ENCODE peak calls at places on chromosome 18, in eight cellular contexts. I, Z, H, O, Y, P, K and B are unnamed samples.

GRCh38 chr18:78586596-78586995 is 393.0 kb upstream of the SALL3 start:
- DNase-seq in I (no peak), Z (no peak), H (no peak), O (no peak), Y (no peak), P (no peak), K (no peak), B (no peak)

GRCh38 chr18:78991446-78991845 is 11.8 kb downstream of the SALL3 start:
- DNase-seq in I (no peak), Z (no peak), H (no peak), O (no peak), Y (no peak), P (no peak), K (no peak), B (no peak)

GRCh38 chr18:69839497-69839896 is 108.2 kb downstream of the CD226 start:
- DNase-seq in I (no peak), Z (no peak), H (no peak), O (no peak), Y (no peak), P (no peak), K (no peak), B (no peak)

GRCh38 chr18:63961430-63961980 is 8.4 kb upstream of the SERPINB8 start:
- DNase-seq in I (no peak), Z (no peak), H (no peak), O (no peak), Y (no peak), P (no peak), K (no peak), B (no peak)

GRCh38 chr18:44798433-44799048 is 117.9 kb downstream of the SETBP1 start:
- DNase-seq in I (no peak), Z (no peak), H (no peak), O (no peak), Y (no peak), P (no peak), K (no peak), B (no peak)

GRCh38 chr18:34548120-34548972 is 161.8 kb upstream of the DTNA start:
- DNase-seq in I (no peak), Z (no peak), H (no peak), O (no peak), Y (no peak), P (no peak), K (no peak), B (no peak)

GRCh38 chr18:3441290-3441689 is 8.7 kb upstream of the TGIF1 start:
- DNase-seq in I (no peak), Z (peak), H (no peak), O (no peak), Y (no peak), P (peak), K (no peak), B (no peak)

GRCh38 chr18:421236-422155 is 79.0 kb downstream of the COLEC12 start:
- DNase-seq in I (no peak), Z (no peak), H (no peak), O (no peak), Y (no peak), P (peak), K (no peak), B (no peak)

DNA sequence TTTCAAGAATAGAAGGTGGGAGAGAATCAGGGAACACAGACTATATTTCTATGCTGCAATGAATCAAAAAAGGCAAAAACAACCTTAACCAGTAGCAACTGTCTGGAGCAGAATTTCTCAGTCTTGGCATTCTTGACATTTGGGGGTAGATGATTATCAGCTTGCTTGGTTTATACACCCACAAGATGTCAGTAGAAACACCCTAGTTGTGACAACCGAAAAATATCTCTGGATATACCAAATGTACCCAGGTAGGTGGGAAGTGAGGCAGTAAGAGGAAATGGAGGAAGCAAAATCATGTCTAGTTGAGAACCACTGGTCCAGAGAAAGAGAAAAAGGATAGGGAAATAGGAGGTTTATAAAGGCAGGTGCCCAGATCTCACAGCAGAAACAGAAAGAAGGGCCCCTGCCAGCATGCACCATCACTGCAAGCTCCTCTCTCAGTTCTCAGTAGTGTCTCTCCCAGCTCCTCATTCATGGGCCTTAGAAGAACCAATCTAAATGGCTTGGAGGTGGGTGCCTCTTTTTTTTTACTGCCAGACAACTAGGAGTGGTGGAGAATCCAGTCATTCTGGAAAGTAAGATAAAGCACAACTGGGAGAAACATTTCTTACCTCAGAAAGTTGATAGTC is 50.4 kb downstream of the MBD2 start:
- DNase-seq in I (no peak), Z (no peak), H (no peak), O (no peak), Y (no peak), P (no peak), K (no peak), B (no peak)
- TF ChIP-seq CTCF in I (no peak), Z (no peak), H (no peak), O (no peak), Y (no peak), P (no peak), K (no peak), B (no peak)

DNA sequence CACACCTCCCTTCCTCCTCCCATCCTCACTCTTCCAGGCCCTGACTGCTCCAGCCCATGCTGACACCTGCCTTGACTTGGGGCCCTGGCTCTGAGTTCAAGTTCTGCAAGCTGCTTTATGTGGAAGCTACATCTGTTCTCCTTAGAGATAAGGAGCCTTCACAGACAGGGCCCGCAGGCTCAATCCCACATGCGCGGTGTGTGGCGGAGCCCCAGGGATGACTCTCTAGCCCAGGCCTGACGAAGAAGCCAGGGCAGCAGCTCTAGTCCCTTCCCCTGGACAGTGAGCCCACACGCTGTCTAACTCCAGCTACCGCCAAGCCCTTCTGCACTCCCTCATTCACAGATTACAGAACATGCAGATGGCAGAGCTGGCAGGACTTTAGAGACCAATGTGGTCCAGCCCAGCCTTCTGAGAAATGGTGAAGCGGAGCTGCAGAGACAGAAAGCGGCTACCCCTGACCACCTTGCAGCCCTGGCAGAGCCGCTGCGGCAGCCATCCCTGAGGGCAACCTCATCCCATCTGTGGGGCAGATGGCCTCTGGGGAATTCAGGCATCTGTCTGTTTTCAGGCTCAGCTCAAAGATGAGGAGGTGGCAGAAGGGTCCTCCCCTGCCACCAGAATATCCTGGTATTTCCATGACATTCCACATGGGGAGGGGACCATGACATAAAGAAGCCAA is 304.2 kb downstream of the CELF4 start:
- DNase-seq in I (no peak), Z (no peak), H (no peak), O (no peak), Y (no peak), P (no peak), K (no peak), B (no peak)
- TF ChIP-seq CTCF in I (no peak), Z (no peak), H (no peak), O (no peak), Y (no peak), P (no peak), K (no peak), B (no peak)

DNA sequence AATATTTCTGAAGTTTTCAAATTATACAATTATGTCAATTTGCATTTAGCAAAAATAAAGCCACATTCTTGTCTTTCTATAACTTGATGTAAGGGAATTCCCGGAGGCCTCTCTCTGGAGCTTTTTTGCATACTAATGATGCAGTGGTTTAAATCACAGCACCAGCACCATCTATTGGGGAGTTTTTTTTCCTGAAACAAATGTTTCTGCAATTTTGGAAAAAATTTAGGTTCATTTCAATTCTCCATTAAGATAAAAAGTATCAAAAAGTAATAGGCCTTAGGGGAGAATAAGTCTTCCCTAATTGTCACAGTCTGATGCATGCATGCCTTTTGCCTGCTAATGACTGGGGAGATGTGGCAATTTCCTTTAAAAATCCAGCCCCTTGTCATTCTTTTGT is 13.5 kb downstream of the CBLN2 start:
- DNase-seq in I (no peak), Z (no peak), H (no peak), O (no peak), Y (no peak), P (peak), K (no peak), B (no peak)
- TF ChIP-seq CTCF in I (peak), Z (no peak), H (no peak), O (no peak), Y (no peak), P (peak), K (no peak), B (peak)

DNA sequence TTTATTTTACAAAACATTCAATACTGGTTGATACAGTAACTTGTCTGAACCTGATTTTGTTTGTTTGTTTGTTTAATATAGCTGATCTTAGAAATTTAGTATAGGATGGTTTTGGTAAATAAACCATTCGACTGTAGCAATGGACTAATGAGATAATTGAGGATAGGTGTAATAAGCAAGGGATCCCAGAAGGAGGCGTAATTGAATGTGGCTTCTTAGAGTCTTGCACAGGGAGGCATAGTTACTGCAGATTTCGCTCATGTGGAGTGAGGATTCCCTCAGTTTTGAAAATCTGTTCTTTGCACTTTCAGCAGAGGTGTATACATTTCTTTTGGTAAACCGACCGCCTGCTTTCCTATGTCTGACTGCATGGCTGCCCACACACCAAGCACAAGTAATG is 709.6 kb downstream of the SOCS6 start:
- DNase-seq in I (no peak), Z (no peak), H (no peak), O (no peak), Y (no peak), P (peak), K (no peak), B (no peak)
- TF ChIP-seq CTCF in I (no peak), Z (no peak), H (no peak), O (no peak), Y (no peak), P (no peak), K (no peak), B (peak)

DNA sequence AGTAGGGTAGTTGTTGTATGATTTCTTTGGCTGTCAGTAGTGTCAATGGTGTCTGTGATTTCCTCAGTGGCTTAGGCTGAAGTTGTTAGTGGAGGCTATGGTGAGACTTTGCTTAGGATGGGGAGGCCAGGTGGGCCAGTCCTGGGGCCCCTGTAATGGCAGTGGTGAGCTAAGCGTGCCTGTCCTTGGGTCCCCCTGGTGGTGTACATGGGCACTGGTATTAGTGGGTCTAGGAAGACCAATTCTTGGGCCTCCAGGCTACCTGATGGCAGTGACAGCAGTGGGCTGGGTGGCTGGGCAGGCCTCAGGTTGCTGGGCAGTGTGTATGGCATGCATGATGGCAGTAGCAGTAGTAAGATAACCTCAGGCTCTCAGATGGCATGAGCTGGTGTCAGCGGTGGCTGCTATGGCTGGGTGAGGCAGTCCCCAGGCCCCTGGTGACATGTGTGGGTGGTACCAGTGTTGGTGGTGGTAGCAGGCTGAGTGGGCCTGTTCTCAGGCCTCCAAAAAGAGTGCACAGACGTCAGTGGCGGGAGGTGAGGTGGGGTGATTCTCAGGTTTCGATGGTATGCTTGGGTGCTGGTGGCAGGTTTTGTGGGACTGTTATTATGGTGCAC is 103.2 kb downstream of the KLHL14 start:
- DNase-seq in I (no peak), Z (no peak), H (no peak), O (no peak), Y (no peak), P (no peak), K (no peak), B (no peak)
- TF ChIP-seq CTCF in I (no peak), Z (no peak), H (no peak), O (peak), Y (no peak), P (peak), K (no peak), B (peak)

DNA sequence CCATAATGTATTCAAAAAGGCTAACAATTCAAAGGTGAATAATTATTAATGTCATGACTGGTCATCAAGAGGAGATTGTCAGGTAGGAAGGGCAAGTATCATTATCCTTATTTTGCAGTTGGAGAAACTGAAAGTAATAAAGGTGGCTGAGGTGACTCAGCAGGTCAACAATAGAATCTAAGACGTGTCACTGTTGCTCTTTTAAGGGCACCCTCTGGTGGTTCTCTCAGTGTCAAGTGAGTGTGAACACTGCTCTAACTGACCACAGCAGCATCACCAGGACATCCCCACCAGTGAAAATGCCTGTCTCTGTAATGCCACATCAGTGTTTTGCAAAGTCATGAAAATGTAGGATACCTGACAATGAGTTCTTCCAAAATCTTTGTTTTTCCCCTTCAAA is 69.7 kb downstream of the DCC start:
- DNase-seq in I (peak), Z (peak), H (no peak), O (no peak), Y (no peak), P (peak), K (peak), B (no peak)
- TF ChIP-seq CTCF in I (no peak), Z (no peak), H (no peak), O (no peak), Y (no peak), P (no peak), K (no peak), B (no peak)

DNA sequence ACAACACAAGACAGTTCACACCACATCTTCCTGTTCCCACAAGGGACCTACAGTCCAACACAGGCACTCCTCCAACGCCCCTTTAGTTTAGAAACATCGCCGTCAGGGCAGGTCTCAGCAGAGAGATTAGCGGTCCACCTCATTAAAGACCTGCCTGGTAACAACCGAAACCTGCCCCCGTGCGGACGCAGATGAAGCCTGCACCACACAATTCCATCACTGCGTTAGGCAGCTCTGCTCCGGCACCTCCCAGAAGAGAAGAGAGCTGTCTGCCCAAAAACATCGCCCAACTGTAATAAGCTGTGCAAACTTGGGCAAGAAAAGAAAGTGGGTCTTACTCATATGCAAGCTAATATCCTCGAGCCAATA is 32.7 kb downstream of the ZNF516 start:
- DNase-seq in I (no peak), Z (no peak), H (no peak), O (no peak), Y (no peak), P (no peak), K (no peak), B (peak)
- TF ChIP-seq CTCF in I (no peak), Z (no peak), H (no peak), O (no peak), Y (no peak), P (no peak), K (no peak), B (no peak)

DNA sequence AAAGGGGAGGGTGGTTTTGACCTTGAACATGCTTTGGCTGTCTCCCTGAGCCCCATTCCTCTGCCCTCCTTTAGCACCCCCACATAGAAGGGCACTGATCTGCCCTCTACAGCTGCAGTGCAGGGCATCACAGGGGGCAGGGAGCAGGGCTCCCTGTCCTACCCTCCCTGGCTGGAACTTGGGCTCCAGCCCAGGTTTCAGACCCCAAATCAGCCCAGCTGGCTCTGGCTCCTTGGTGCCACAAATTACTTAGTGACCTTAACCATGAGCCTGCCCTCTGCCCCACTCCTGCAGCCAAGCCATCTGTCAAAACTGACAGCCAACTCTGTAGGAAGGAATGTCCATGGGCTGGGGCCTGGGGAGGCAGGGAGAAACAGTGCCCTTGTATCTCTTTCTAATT is 105.6 kb downstream of the MAPK4 start:
- DNase-seq in I (no peak), Z (no peak), H (no peak), O (no peak), Y (no peak), P (no peak), K (no peak), B (no peak)
- TF ChIP-seq CTCF in I (no peak), Z (no peak), H (no peak), O (no peak), Y (no peak), P (no peak), K (no peak), B (no peak)

GRCh38 chr18:4797286-4797685 is 342.2 kb upstream of the DLGAP1 start:
- DNase-seq in I (no peak), Z (no peak), H (no peak), O (no peak), Y (no peak), P (no peak), K (peak), B (no peak)
- TF ChIP-seq CTCF in I (no peak), Z (no peak), H (no peak), O (no peak), Y (no peak), P (no peak), K (no peak), B (no peak)

GRCh38 chr18:47263197-47263827 is 11.9 kb upstream of the SKOR2 start:
- DNase-seq in I (no peak), Z (no peak), H (no peak), O (no peak), Y (no peak), P (no peak), K (no peak), B (no peak)
- TF ChIP-seq CTCF in I (peak), Z (no peak), H (no peak), O (no peak), Y (no peak), P (no peak), K (no peak), B (peak)